ENCODE peak calls at places on chromosomes 16 and 17, in four cellular contexts. I, J, V and T are unnamed samples.

GRCh38 chr16:65745-66144 is 6.7 kb downstream of the RHBDF1 start:
- DNase-seq in I (peak), V (peak), J (peak), T (peak)

GRCh38 chr17:17140590-17140980 is 65.5 kb downstream of the PLD6 start:
- DNase-seq in V (peak), I (no peak), J (no peak), T (no peak)

GRCh38 chr17:71484546-71484945 is 636.3 kb upstream of the SOX9 start:
- DNase-seq in I (no peak), V (no peak), J (no peak), T (no peak)

GRCh38 chr16:20897253-20897896 is 2.8 kb downstream of the DCUN1D3 start:
- DNase-seq in V (no peak), I (no peak), J (peak), T (no peak)

GRCh38 chr16:82924075-82924854 is 297.5 kb downstream of the CDH13 start:
- DNase-seq in J (no peak), V (no peak), I (no peak), T (no peak)

GRCh38 chr17:39920218-39921210 is 2.1 kb upstream of the GSDMB start:
- DNase-seq in V (no peak), I (no peak), J (no peak), T (no peak)

GRCh38 chr17:48529191-48529979 is 1.4 kb downstream of the HOXB1 start:
- DNase-seq in I (no peak), J (no peak), V (no peak), T (peak)

GRCh38 chr17:45782889-45783592 is 1.1 kb upstream of the CRHR1 start:
- DNase-seq in I (peak), J (no peak), V (peak), T (peak)

GRCh38 chr16:24152826-24153225 is 103.3 kb upstream of the CACNG3 start:
- DNase-seq in I (no peak), V (no peak), J (no peak), T (no peak)

GRCh38 chr17:19897901-19898300 is 30.2 kb upstream of the ULK2 start:
- DNase-seq in J (no peak), V (no peak), I (no peak), T (no peak)

GRCh38 chr16:85139888-85140339 is 27.6 kb upstream of the CIBAR2 start:
- DNase-seq in V (no peak), I (no peak), J (peak), T (no peak)

GRCh38 chr17:45687594-45687993 is 96.5 kb upstream of the CRHR1 start:
- DNase-seq in V (no peak), J (no peak), I (no peak), T (no peak)

GRCh38 chr16:1097800-1098199 is 1.8 kb upstream of the C1QTNF8 start:
- DNase-seq in V (no peak), J (no peak), I (no peak), T (no peak)

GRCh38 chr16:20773679-20774078 is 9.9 kb downstream of the ACSM3 start:
- DNase-seq in J (no peak), V (no peak), I (no peak), T (no peak)

GRCh38 chr16:8919089-8919933 is 37.2 kb downstream of the LITAFD start:
- DNase-seq in I (no peak), J (no peak), V (no peak), T (no peak)

GRCh38 chr16:85412911-85413520 is 200.1 kb upstream of the GSE1 start:
- DNase-seq in J (no peak), V (no peak), I (no peak), T (no peak)

GRCh38 chr17:66331038-66331816 is 28.8 kb downstream of the PRKCA start:
- DNase-seq in I (no peak), J (no peak), V (peak), T (no peak)

GRCh38 chr16:68022278-68022727 is 729 bp downstream of the DDX28 start:
- DNase-seq in V (peak), J (no peak), I (no peak), T (peak)

GRCh38 chr16:2955438-2955778 is 8.7 kb upstream of the KREMEN2 start:
- DNase-seq in I (no peak), V (no peak), J (no peak), T (no peak)

GRCh38 chr17:31095239-31096105 is 695 bp downstream of the NF1 start:
- DNase-seq in J (peak), V (peak), I (peak), T (peak)

GRCh38 chr17:8187517-8188407 is 2.2 kb downstream of the BORCS6 start:
- DNase-seq in V (peak), J (peak), I (peak), T (peak)

GRCh38 chr17:81400154-81400938 is 5.1 kb downstream of the BAHCC1 start:
- DNase-seq in I (no peak), V (peak), J (no peak), T (peak)
- TF ChIP-seq ELF4 in I (no peak), V (no peak), J (no peak), T (no peak)

DNA sequence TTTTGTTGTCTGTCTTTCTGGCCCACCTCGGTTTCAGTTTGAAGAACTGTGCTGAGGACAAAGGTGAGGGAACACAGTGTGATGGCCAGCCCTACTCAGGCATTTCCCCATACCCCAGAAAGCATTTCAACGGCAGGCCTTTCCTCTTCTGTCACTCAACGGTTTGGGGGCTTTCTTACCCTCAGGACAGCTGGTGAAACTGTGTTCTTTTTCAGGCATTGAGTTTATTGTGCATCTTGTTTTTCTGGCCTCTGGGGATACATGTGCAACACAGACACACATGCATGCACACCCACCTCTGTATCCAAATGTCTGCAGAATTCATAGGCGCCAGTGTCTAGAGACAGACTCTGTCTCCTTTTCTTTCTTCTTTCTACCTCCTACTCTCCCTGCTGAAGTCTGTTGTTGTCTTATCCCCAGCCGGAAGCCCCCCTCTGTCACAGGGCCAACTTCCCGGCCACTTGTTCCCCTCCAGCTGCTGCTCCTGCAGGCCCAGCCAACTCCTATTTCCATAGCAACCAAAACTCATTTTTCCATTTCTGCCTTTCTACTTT is 17.0 kb downstream of the CHD9 start:
- DNase-seq in J (no peak), V (no peak), I (no peak), T (no peak)
- TF ChIP-seq ELF4 in J (no peak), V (no peak), I (no peak), T (no peak)

DNA sequence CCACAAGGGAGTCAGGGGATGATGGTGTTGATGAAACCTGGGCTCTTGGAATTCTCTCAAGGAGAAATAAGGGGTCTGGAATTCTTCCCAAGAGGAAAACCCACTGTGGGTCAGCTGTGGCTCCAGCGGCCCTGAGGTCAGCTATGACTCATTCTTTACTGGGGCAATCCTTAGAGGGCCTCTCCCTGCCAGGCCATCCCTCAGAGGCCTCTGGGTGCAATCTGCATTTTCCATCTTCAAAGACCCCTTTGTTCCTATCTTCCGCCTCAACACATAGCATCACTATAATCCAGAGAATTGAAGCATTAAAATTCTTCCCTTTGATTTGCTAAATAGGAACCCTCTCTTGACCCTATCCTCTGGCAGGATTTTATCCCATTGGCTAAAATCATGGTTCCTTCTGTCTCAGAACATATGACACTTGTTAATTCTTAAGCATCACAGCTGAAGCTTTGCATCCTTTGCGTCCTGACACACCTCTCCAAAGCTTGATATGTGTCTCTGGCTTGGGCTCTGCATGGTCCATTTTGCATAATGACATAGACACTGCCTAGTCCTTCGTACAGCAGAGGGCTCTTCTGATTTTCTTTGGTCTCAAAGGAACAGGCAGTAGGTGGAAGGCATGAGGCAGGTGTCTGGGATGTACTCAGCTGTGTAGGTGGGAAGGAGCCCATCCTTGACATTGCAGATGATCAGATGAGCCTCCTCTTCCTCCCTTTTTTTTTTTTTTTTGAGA is 4.4 kb upstream of the KRT37 start:
- DNase-seq in V (no peak), I (no peak), J (peak), T (no peak)
- TF ChIP-seq ELF4 in V (no peak), I (no peak), J (no peak), T (no peak)

DNA sequence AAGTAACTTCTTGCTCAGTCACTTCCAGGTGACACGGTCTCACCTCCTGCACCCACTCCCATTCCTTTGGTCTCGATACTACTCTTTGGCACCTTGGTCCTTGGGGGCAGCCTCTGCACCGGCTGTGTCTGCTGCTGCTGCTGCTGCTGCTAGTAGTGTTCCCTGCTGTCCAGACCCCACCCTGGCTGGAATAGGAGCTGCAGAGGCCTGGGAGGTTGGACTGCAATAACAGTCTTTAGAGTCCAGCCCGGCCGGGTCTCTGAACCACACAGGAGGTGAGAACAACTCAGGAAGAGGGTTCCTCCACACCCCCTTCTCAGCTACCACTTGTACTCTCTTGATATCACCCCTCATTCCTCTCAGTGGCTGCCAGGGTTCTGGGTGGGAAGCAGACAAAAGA is 231.1 kb upstream of the NLRP1 start:
- DNase-seq in I (no peak), V (no peak), J (no peak), T (no peak)
- TF ChIP-seq ELF4 in I (no peak), V (no peak), J (no peak), T (no peak)

GRCh38 chr17:74646231-74646630 is 22.7 kb upstream of the CD300E start:
- DNase-seq in I (no peak), V (peak), J (peak), T (no peak)
- TF ChIP-seq ELF4 in I (no peak), V (no peak), J (no peak), T (no peak)

GRCh38 chr17:3956983-3957382 is 7.3 kb downstream of the ATP2A3 start:
- DNase-seq in V (no peak), I (no peak), J (no peak), T (no peak)
- TF ChIP-seq ELF4 in V (no peak), I (no peak), J (no peak), T (no peak)